ENCODE peak calls at places on chromosomes 2 and 18, in seven cellular contexts. One of them, this sample, is unnamed.
A peak's percentile ranks its signal among the peaks of the same experiment; 100 is the strongest.

GRCh38 chr2:86335865-86336321 is 1.5 kb downstream of the REEP1 start:
- DNase-seq in H1: no peak
- DNase-seq in GM12878: no peak
- DNase-seq in SK-N-SH: peak; percentile 32
- DNase-seq in HepG2: no peak
- DNase-seq in K562: no peak
- DNase-seq in HCT116: no peak
- DNase-seq in this sample: no peak

GRCh38 chr2:143581989-143582719 is 452.9 kb downstream of the ARHGAP15 start:
- DNase-seq in HepG2: no peak
- DNase-seq in H1: no peak
- DNase-seq in SK-N-SH: no peak
- DNase-seq in GM12878: no peak
- DNase-seq in K562: no peak
- DNase-seq in HCT116: no peak
- DNase-seq in this sample: peak; percentile 15

GRCh38 chr2:112579280-112579679 is 5.1 kb upstream of the CHCHD5 start:
- DNase-seq in SK-N-SH: no peak
- DNase-seq in K562: no peak
- DNase-seq in GM12878: no peak
- DNase-seq in HCT116: no peak
- DNase-seq in H1: no peak
- DNase-seq in HepG2: no peak
- DNase-seq in this sample: peak; percentile 31

GRCh38 chr2:237790353-237790752 is 8.2 kb upstream of the RBM44 start:
- DNase-seq in GM12878: no peak
- DNase-seq in HCT116: no peak
- DNase-seq in H1: no peak
- DNase-seq in HepG2: no peak
- DNase-seq in SK-N-SH: no peak
- DNase-seq in K562: no peak
- DNase-seq in this sample: no peak

GRCh38 chr2:85902496-85902895 is 13.7 kb upstream of the ST3GAL5 start:
- DNase-seq in HCT116: no peak
- DNase-seq in SK-N-SH: no peak
- DNase-seq in HepG2: no peak
- DNase-seq in H1: no peak
- DNase-seq in K562: no peak
- DNase-seq in GM12878: no peak
- DNase-seq in this sample: no peak

GRCh38 chr2:3461781-3462492 is 57.4 kb downstream of the ADI1 start:
- DNase-seq in GM12878: peak; percentile 68
- DNase-seq in HCT116: peak; percentile 28
- DNase-seq in SK-N-SH: peak; percentile 89
- DNase-seq in K562: peak; percentile 68
- DNase-seq in H1: no peak
- DNase-seq in HepG2: peak; percentile 69
- DNase-seq in this sample: peak; percentile 55

GRCh38 chr2:69576895-69577294 is 66.6 kb downstream of the AAK1 start:
- DNase-seq in HepG2: no peak
- DNase-seq in K562: no peak
- DNase-seq in HCT116: no peak
- DNase-seq in H1: no peak
- DNase-seq in GM12878: no peak
- DNase-seq in SK-N-SH: no peak
- DNase-seq in this sample: no peak

GRCh38 chr2:208172125-208172524 is 8.7 kb upstream of the CRYGA start:
- DNase-seq in GM12878: no peak
- DNase-seq in SK-N-SH: no peak
- DNase-seq in HepG2: no peak
- DNase-seq in K562: no peak
- DNase-seq in H1: no peak
- DNase-seq in HCT116: no peak
- DNase-seq in this sample: no peak

GRCh38 chr2:167069855-167070254 is 181.6 kb downstream of the XIRP2 start:
- DNase-seq in HepG2: no peak
- DNase-seq in SK-N-SH: no peak
- DNase-seq in HCT116: no peak
- DNase-seq in H1: no peak
- DNase-seq in GM12878: no peak
- DNase-seq in K562: no peak
- DNase-seq in this sample: no peak

GRCh38 chr18:60978338-60978737 is 354.9 kb upstream of the CDH20 start:
- DNase-seq in H1: no peak
- DNase-seq in HepG2: no peak
- DNase-seq in K562: no peak
- DNase-seq in SK-N-SH: no peak
- DNase-seq in GM12878: no peak
- DNase-seq in HCT116: no peak
- DNase-seq in this sample: no peak
- TF ChIP-seq JUND in H1: no peak
- TF ChIP-seq JUND in HepG2: no peak
- TF ChIP-seq JUND in K562: no peak
- TF ChIP-seq JUND in SK-N-SH: peak; percentile 88
- TF ChIP-seq JUND in GM12878: no peak
- TF ChIP-seq JUND in HCT116: no peak
- TF ChIP-seq JUND in this sample: no peak

GRCh38 chr2:63544017-63544627 is 44.2 kb downstream of the WDPCP start:
- DNase-seq in SK-N-SH: peak; percentile 30
- DNase-seq in GM12878: no peak
- DNase-seq in H1: no peak
- DNase-seq in HCT116: no peak
- DNase-seq in K562: no peak
- DNase-seq in HepG2: no peak
- DNase-seq in this sample: no peak
- TF ChIP-seq JUND in SK-N-SH: no peak
- TF ChIP-seq JUND in GM12878: no peak
- TF ChIP-seq JUND in H1: no peak
- TF ChIP-seq JUND in HCT116: no peak
- TF ChIP-seq JUND in K562: no peak
- TF ChIP-seq JUND in HepG2: no peak
- TF ChIP-seq JUND in this sample: no peak

GRCh38 chr2:223079925-223080324 is 27.9 kb downstream of the KCNE4 start:
- DNase-seq in GM12878: no peak
- DNase-seq in K562: no peak
- DNase-seq in H1: no peak
- DNase-seq in SK-N-SH: no peak
- DNase-seq in HCT116: no peak
- DNase-seq in HepG2: no peak
- DNase-seq in this sample: no peak

GRCh38 chr2:223072826-223073225 is 20.8 kb downstream of the KCNE4 start:
- DNase-seq in H1: no peak
- DNase-seq in HCT116: no peak
- DNase-seq in K562: no peak
- DNase-seq in SK-N-SH: no peak
- DNase-seq in HepG2: no peak
- DNase-seq in GM12878: no peak
- DNase-seq in this sample: no peak

GRCh38 chr2:223078482-223078881 is 26.5 kb downstream of the KCNE4 start:
- DNase-seq in HepG2: no peak
- DNase-seq in SK-N-SH: no peak
- DNase-seq in GM12878: no peak
- DNase-seq in HCT116: no peak
- DNase-seq in H1: no peak
- DNase-seq in K562: no peak
- DNase-seq in this sample: no peak

GRCh38 chr2:223075301-223076270 is 23.6 kb downstream of the KCNE4 start:
- DNase-seq in HCT116: no peak
- DNase-seq in H1: no peak
- DNase-seq in GM12878: no peak
- DNase-seq in SK-N-SH: no peak
- DNase-seq in HepG2: no peak
- DNase-seq in K562: no peak
- DNase-seq in this sample: no peak

DNA sequence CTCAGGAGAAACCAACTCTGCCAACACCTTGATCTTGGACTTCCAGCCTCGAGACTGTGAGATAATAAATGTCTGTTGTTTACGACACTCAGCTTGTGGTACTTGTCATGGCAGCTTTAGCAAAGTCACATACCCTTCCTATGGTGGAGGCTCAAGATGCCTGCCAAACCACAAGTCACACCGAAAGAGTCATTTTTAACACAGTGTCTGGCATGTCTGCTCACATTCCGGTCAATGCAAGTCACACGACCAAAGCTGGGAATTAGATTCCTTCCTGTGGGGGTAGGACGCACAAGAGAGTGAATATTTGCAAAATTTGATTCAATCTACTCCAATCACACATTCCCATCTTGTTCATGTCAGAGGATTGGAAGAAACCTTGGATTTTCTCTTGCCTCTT is 24.6 kb downstream of the KCNE4 start:
- DNase-seq in HepG2: no peak
- DNase-seq in HCT116: no peak
- DNase-seq in H1: no peak
- DNase-seq in SK-N-SH: no peak
- DNase-seq in GM12878: no peak
- DNase-seq in K562: no peak
- DNase-seq in this sample: no peak
- TF ChIP-seq JUND in HepG2: no peak
- TF ChIP-seq JUND in HCT116: no peak
- TF ChIP-seq JUND in H1: no peak
- TF ChIP-seq JUND in SK-N-SH: peak; percentile 32
- TF ChIP-seq JUND in GM12878: no peak
- TF ChIP-seq JUND in K562: no peak
- TF ChIP-seq JUND in this sample: no peak

GRCh38 chr18:21979171-21979560 is 190.2 kb upstream of the GATA6 start:
- DNase-seq in HCT116: no peak
- DNase-seq in SK-N-SH: no peak
- DNase-seq in HepG2: peak; percentile 75
- DNase-seq in GM12878: no peak
- DNase-seq in H1: no peak
- DNase-seq in K562: no peak
- DNase-seq in this sample: no peak
- TF ChIP-seq JUND in HCT116: no peak
- TF ChIP-seq JUND in SK-N-SH: no peak
- TF ChIP-seq JUND in HepG2: no peak
- TF ChIP-seq JUND in GM12878: no peak
- TF ChIP-seq JUND in H1: no peak
- TF ChIP-seq JUND in K562: no peak
- TF ChIP-seq JUND in this sample: no peak

GRCh38 chr18:3152294-3152693 is 67.5 kb downstream of the MYOM1 start:
- DNase-seq in H1: no peak
- DNase-seq in SK-N-SH: no peak
- DNase-seq in K562: no peak
- DNase-seq in HepG2: no peak
- DNase-seq in HCT116: no peak
- DNase-seq in GM12878: no peak
- DNase-seq in this sample: no peak
- TF ChIP-seq JUND in H1: no peak
- TF ChIP-seq JUND in SK-N-SH: no peak
- TF ChIP-seq JUND in K562: no peak
- TF ChIP-seq JUND in HepG2: no peak
- TF ChIP-seq JUND in HCT116: no peak
- TF ChIP-seq JUND in GM12878: no peak
- TF ChIP-seq JUND in this sample: no peak

GRCh38 chr2:137888845-137889244 is 75.4 kb upstream of the HNMT start:
- DNase-seq in K562: no peak
- DNase-seq in H1: peak; percentile 62
- DNase-seq in SK-N-SH: peak; percentile 25
- DNase-seq in HCT116: peak; percentile 10
- DNase-seq in GM12878: no peak
- DNase-seq in HepG2: peak; percentile 63
- DNase-seq in this sample: peak; percentile 55
- TF ChIP-seq JUND in K562: no peak
- TF ChIP-seq JUND in H1: no peak
- TF ChIP-seq JUND in SK-N-SH: no peak
- TF ChIP-seq JUND in HCT116: no peak
- TF ChIP-seq JUND in GM12878: no peak
- TF ChIP-seq JUND in HepG2: no peak
- TF ChIP-seq JUND in this sample: no peak

GRCh38 chr2:216590780-216591179 is 42.4 kb upstream of the IGFBP2 start:
- DNase-seq in H1: no peak
- DNase-seq in HepG2: no peak
- DNase-seq in SK-N-SH: peak; percentile 30
- DNase-seq in K562: no peak
- DNase-seq in HCT116: no peak
- DNase-seq in GM12878: no peak
- DNase-seq in this sample: peak; percentile 23
- TF ChIP-seq JUND in H1: no peak
- TF ChIP-seq JUND in HepG2: no peak
- TF ChIP-seq JUND in SK-N-SH: no peak
- TF ChIP-seq JUND in K562: no peak
- TF ChIP-seq JUND in HCT116: no peak
- TF ChIP-seq JUND in GM12878: no peak
- TF ChIP-seq JUND in this sample: no peak

GRCh38 chr2:189350515-189351209 is 90.6 kb upstream of the WDR75 start:
- DNase-seq in K562: no peak
- DNase-seq in GM12878: no peak
- DNase-seq in SK-N-SH: no peak
- DNase-seq in H1: no peak
- DNase-seq in HCT116: no peak
- DNase-seq in HepG2: no peak
- DNase-seq in this sample: no peak
- TF ChIP-seq JUND in K562: no peak
- TF ChIP-seq JUND in GM12878: no peak
- TF ChIP-seq JUND in SK-N-SH: peak; percentile 81
- TF ChIP-seq JUND in H1: no peak
- TF ChIP-seq JUND in HCT116: no peak
- TF ChIP-seq JUND in HepG2: no peak
- TF ChIP-seq JUND in this sample: no peak

This sample was measured in T47D.